ENCODE peak calls at places on chromosomes 11 and 22, in four cellular contexts. M is B cell; Z is CD8-positive, alpha-beta memory T cell; C is stimulated activated CD8-positive, alpha-beta memory T cell treated with anti-CD3 and anti-CD28 coated beads, Interleukin-12 subunit alpha, Interleukin-12 subunit beta, amount 100 ng/mL, for 4 hours. A is an unnamed sample.

GRCh38 chr11:10379022-10379421 is 74.1 kb downstream of the ADM start:
- DNase-seq in M (no peak), Z (no peak), C (no peak), A (no peak)

GRCh38 chr11:10533323-10533722 is 7.7 kb downstream of the RNF141 start:
- DNase-seq in M (no peak), Z (no peak), C (no peak), A (no peak)

GRCh38 chr22:26942301-26942927 is 285.0 kb downstream of the MIAT start:
- DNase-seq in M (no peak), Z (no peak), C (no peak), A (no peak)

GRCh38 chr11:72702096-72702495 is 27.9 kb upstream of the PDE2A start:
- DNase-seq in M (no peak), Z (no peak), C (no peak), A (no peak)

GRCh38 chr22:48713266-48714205 is 1114.1 kb downstream of the BRD1 start:
- DNase-seq in M (no peak), Z (no peak), C (no peak), A (no peak)

GRCh38 chr11:76329983-76330382 is 50.9 kb downstream of the THAP12 start:
- DNase-seq in M (no peak), Z (no peak), C (no peak), A (no peak)

GRCh38 chr22:40627612-40628011 is 8.9 kb downstream of the MRTFA start:
- DNase-seq in M (no peak), Z (no peak), C (no peak), A (no peak)

GRCh38 chr11:93770160-93770559 is 13.9 kb upstream of the MED17 start:
- DNase-seq in M (no peak), Z (no peak), C (no peak), A (no peak)

GRCh38 chr11:36385121-36385530 is 89.0 kb downstream of the PRR5L start:
- DNase-seq in M (no peak), Z (peak; percentile 16), C (no peak), A (no peak)

GRCh38 chr11:66302656-66303055 is 11.0 kb downstream of the TMEM151A start:
- DNase-seq in M (no peak), Z (no peak), C (no peak), A (no peak)

GRCh38 chr11:117815262-117815803 is 9.2 kb downstream of the FXYD2 start:
- DNase-seq in M (peak; percentile 93), Z (peak; percentile 78), C (peak; percentile 51), A (peak; percentile 77)

GRCh38 chr11:62266558-62266957 is 3.4 kb upstream of the SCGB2A2 start:
- DNase-seq in M (no peak), Z (no peak), C (no peak), A (no peak)

GRCh38 chr11:100753144-100753543 is 66.1 kb downstream of the ARHGAP42 start:
- DNase-seq in M (no peak), Z (no peak), C (no peak), A (no peak)

GRCh38 chr11:126127898-126128297 is 65.2 kb upstream of the CDON start:
- DNase-seq in M (no peak), Z (no peak), C (no peak), A (no peak)

GRCh38 chr11:130096823-130097222 is 27.1 kb downstream of the APLP2 start:
- DNase-seq in M (no peak), Z (no peak), C (no peak), A (no peak)

A was measured in GM13977.